ENCODE peak calls at places on chromosomes 5 and 9, in six cellular contexts. Y is astrocyte, Z is A549, T is adrenal gland, B is psoas muscle, M is tibial nerve. F is an unnamed sample.

GRCh38 chr5:110414360-110414759 is 312.1 kb downstream of the TMEM232 start:
- DNase-seq in Y (peak; percentile 19), Z (no peak), T (no peak), B (no peak), M (no peak), F (no peak)

GRCh38 chr9:68780735-68781134 is 75.7 kb downstream of the PIP5K1B start:
- DNase-seq in Y (peak; percentile 9), Z (no peak), T (no peak), B (no peak), M (no peak), F (no peak)

GRCh38 chr9:113776194-113776593 is 99.9 kb upstream of the ZNF618 start:
- DNase-seq in Y (no peak), Z (no peak), T (no peak), B (no peak), M (no peak), F (no peak)

GRCh38 chr5:115815693-115816225 is 700 bp downstream of the CDO1 start:
- DNase-seq in Y (peak; percentile 1), Z (no peak), T (no peak), B (peak; percentile 32), M (peak; percentile 37), F (no peak)

GRCh38 chr5:7608772-7609171 is 212.8 kb downstream of the ADCY2 start:
- DNase-seq in Y (no peak), Z (no peak), T (no peak), B (no peak), M (no peak), F (no peak)

GRCh38 chr9:81002242-81002641 is 687.1 kb downstream of the TLE1 start:
- DNase-seq in Y (peak; percentile 71), Z (no peak), T (no peak), B (no peak), M (no peak), F (no peak)

GRCh38 chr5:92496545-92496944 is 1084.5 kb downstream of the NR2F1-AS1 start:
- DNase-seq in Y (no peak), Z (no peak), T (no peak), B (no peak), M (no peak), F (no peak)

GRCh38 chr5:65625743-65626142 is 916 bp downstream of the SHLD3 start:
- DNase-seq in Y (no peak), Z (no peak), T (no peak), B (no peak), M (no peak), F (no peak)

GRCh38 chr9:15246688-15247087 is 60.3 kb downstream of the TTC39B start:
- DNase-seq in Y (peak; percentile 25), Z (no peak), T (no peak), B (no peak), M (no peak), F (no peak)

GRCh38 chr9:12351293-12351852 is 341.8 kb upstream of the TYRP1 start:
- DNase-seq in Y (no peak), Z (no peak), T (no peak), B (no peak), M (no peak), F (no peak)

GRCh38 chr5:173645437-173645807 is 29.0 kb upstream of the BOD1 start:
- DNase-seq in Y (peak; percentile 56), Z (no peak), T (peak; percentile 17), B (no peak), M (no peak), F (peak; percentile 34)

GRCh38 chr5:51625224-51625968 is 242.1 kb downstream of the ISL1 start:
- DNase-seq in Y (no peak), Z (no peak), T (no peak), B (no peak), M (no peak), F (no peak)

GRCh38 chr9:111891910-111892499 is 4.6 kb upstream of the UGCG start:
- DNase-seq in Y (no peak), Z (peak; percentile 52), T (no peak), B (no peak), M (no peak), F (no peak)

GRCh38 chr9:91177081-91177480 is 184.6 kb downstream of the AUH start:
- DNase-seq in Y (no peak), Z (no peak), T (peak; percentile 11), B (no peak), M (no peak), F (no peak)

GRCh38 chr5:55480781-55481180 is 54.0 kb downstream of the PLPP1 start:
- DNase-seq in Y (peak; percentile 47), Z (no peak), T (no peak), B (no peak), M (no peak), F (no peak)

GRCh38 chr5:113034182-113034773 is 57.7 kb downstream of the DCP2 start:
- DNase-seq in Y (peak; percentile 99), Z (no peak), T (no peak), B (no peak), M (no peak), F (no peak)

GRCh38 chr5:166724284-166724683 is 1567.2 kb upstream of the WWC1 start:
- DNase-seq in Y (no peak), Z (peak; percentile 8), T (no peak), B (no peak), M (no peak), F (no peak)

GRCh38 chr5:130545291-130545690 is 619.8 kb downstream of the HINT1 start:
- DNase-seq in Y (no peak), Z (no peak), T (no peak), B (no peak), M (no peak), F (no peak)

GRCh38 chr9:84669293-84670105 is at the start of gene NTRK2:
- DNase-seq in Y (peak; percentile 37), Z (peak; percentile 17), T (no peak), B (peak; percentile 34), M (peak; percentile 19), F (peak; percentile 65)

GRCh38 chr5:1946776-1947175 is 64.1 kb upstream of the IRX4 start:
- DNase-seq in Y (no peak), Z (no peak), T (no peak), B (no peak), M (no peak), F (no peak)

GRCh38 chr9:72951043-72951442 is 1.8 kb downstream of the ALDH1A1 start:
- DNase-seq in Y (no peak), Z (peak; percentile 75), T (no peak), B (no peak), M (no peak), F (no peak)

GRCh38 chr5:395156-395920 is 47.6 kb upstream of the EXOC3 start:
- DNase-seq in Y (peak; percentile 62), Z (no peak), T (peak; percentile 18), B (no peak), M (no peak), F (no peak)

GRCh38 chr5:57316798-57317327 is 143.0 kb downstream of the GPBP1 start:
- DNase-seq in Y (peak; percentile 100), Z (peak; percentile 7), T (peak; percentile 70), B (no peak), M (no peak), F (no peak)

GRCh38 chr5:73495772-73496346 is 2.4 kb upstream of the BTF3 start:
- DNase-seq in Y (no peak), Z (no peak), T (no peak), B (no peak), M (no peak), F (no peak)
- H3K4me1 ChIP-seq in Y (peaks cover 22% of the 10 kb centered on the region), Z (peaks cover 27% of the 10 kb centered on the region), T (peaks cover 18% of the 10 kb centered on the region), B (peaks cover 26% of the 10 kb centered on the region), M (no peaks in the 10 kb centered on the region), F (peaks cover 21% of the 10 kb centered on the region)

GRCh38 chr9:134778841-134779411 is 101.7 kb upstream of the FCN2 start:
- DNase-seq in Y (peak; percentile 60), Z (peak; percentile 64), T (peak; percentile 83), B (peak; percentile 65), M (peak; percentile 58), F (peak; percentile 77)

GRCh38 chr9:134778156-134778555 is 102.5 kb upstream of the FCN2 start:
- DNase-seq in Y (peak; percentile 48), Z (no peak), T (no peak), B (no peak), M (no peak), F (no peak)

GRCh38 chr9:134781895-134782294 is 98.7 kb upstream of the FCN2 start:
- DNase-seq in Y (no peak), Z (no peak), T (no peak), B (no peak), M (no peak), F (no peak)

GRCh38 chr9:134777153-134777552 is 103.5 kb upstream of the FCN2 start:
- DNase-seq in Y (no peak), Z (no peak), T (no peak), B (no peak), M (no peak), F (no peak)

GRCh38 chr9:134779640-134780039 is 101.0 kb upstream of the FCN2 start:
- DNase-seq in Y (no peak), Z (no peak), T (no peak), B (no peak), M (no peak), F (no peak)
- H3K4me1 ChIP-seq in Y (peaks cover 33% of the 10 kb centered on the region), Z (peaks cover 25% of the 10 kb centered on the region), T (no peaks in the 10 kb centered on the region), B (no peaks in the 10 kb centered on the region), M (no peaks in the 10 kb centered on the region), F (peaks cover 3% of the 10 kb centered on the region)

GRCh38 chr5:96941140-96941539 is 5.3 kb downstream of the LNPEP start:
- DNase-seq in Y (no peak), Z (no peak), T (no peak), B (no peak), M (no peak), F (no peak)

GRCh38 chr5:96942911-96943310 is 7.0 kb downstream of the LNPEP start:
- DNase-seq in Y (peak; percentile 50), Z (no peak), T (no peak), B (no peak), M (no peak), F (no peak)

GRCh38 chr5:96946381-96946780 is 10.5 kb downstream of the LNPEP start:
- DNase-seq in Y (no peak), Z (no peak), T (no peak), B (no peak), M (no peak), F (no peak)

GRCh38 chr5:96942078-96942477 is 6.2 kb downstream of the LNPEP start:
- DNase-seq in Y (no peak), Z (no peak), T (no peak), B (no peak), M (no peak), F (no peak)

DNA sequence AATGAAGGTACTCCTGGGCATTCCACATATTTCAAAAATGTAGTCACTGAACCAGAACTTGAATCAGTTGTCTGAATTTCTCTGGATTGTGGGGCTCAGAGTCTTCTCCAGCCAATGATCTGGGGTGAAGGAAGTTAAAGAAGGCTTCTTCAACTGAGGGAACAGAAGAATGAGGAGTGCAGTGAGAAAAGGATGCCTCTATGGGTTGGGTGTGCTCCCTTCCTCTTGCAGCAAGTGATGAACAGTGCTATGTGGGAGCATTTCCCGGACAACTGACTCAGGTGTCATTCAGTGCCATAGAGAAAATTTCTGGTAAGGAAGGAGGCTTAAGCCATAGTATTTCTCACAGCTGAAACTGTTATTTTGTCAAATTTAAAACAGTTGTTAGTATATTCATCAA is 7.9 kb downstream of the LNPEP start:
- DNase-seq in Y (no peak), Z (no peak), T (no peak), B (no peak), M (no peak), F (no peak)
- H3K4me1 ChIP-seq in Y (no peaks in the 10 kb centered on the region), Z (peaks cover 10% of the 10 kb centered on the region), T (no peaks in the 10 kb centered on the region), B (peaks cover 44% of the 10 kb centered on the region), M (no peaks in the 10 kb centered on the region), F (peaks cover 2% of the 10 kb centered on the region)

DNA sequence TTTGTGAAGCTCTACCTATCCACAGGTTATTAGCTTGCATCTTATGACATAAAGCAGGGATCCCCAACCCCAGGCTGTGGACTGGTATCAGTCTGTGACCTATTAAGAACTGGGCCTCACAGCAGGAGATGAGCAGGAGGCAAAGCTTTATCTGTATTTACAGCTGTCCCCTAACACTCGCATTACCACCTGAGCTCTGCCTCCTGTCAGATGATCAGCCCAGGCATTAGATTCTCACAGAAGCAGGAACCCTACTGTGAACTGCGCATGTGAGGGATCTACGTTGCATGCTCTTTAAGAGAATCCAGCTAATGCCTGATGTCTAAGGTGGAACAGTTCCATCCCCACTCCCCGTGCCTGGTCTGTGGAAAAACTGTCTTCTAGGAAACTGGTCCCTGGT is 19.7 kb downstream of the FBXW11 start:
- DNase-seq in Y (no peak), Z (no peak), T (no peak), B (no peak), M (no peak), F (no peak)
- H3K4me1 ChIP-seq in Y (peaks cover 15% of the 10 kb centered on the region), Z (peaks cover 7% of the 10 kb centered on the region), T (peaks cover 4% of the 10 kb centered on the region), B (peaks cover 9% of the 10 kb centered on the region), M (no peaks in the 10 kb centered on the region), F (no peaks in the 10 kb centered on the region)